ENCODE peak calls at places on chromosomes 7 and 10, in seven cellular contexts. H is AG09309, M is cardiac fibroblast, U is astrocyte of the spinal cord, T is epithelial cell of esophagus, A is OCI-LY7, Y is heart left ventricle. C is an unnamed sample.

GRCh38 chr10:17861760-17862159 is 52.6 kb downstream of the MRC1 start:
- DNase-seq in H (no peak), M (no peak), U (no peak), T (no peak), A (no peak), Y (no peak), C (no peak)

GRCh38 chr10:10317151-10317550 is 700.5 kb upstream of the CELF2 start:
- DNase-seq in H (no peak), M (no peak), U (no peak), T (peak), A (no peak), Y (no peak), C (no peak)

GRCh38 chr7:1358376-1359050 is 100.8 kb downstream of the MICALL2 start:
- DNase-seq in H (no peak), M (no peak), U (no peak), T (no peak), A (no peak), Y (peak), C (no peak)

GRCh38 chr10:103602028-103602851 is 108.7 kb downstream of the NEURL1 start:
- DNase-seq in H (no peak), M (no peak), U (no peak), T (no peak), A (no peak), Y (no peak), C (no peak)

GRCh38 chr7:53113424-53113823 is 78.0 kb downstream of the POM121L12 start:
- DNase-seq in H (no peak), M (no peak), U (no peak), T (no peak), A (no peak), Y (no peak), C (no peak)

GRCh38 chr10:1434202-1434601 is 303.1 kb downstream of the ADARB2 start:
- DNase-seq in H (no peak), M (no peak), U (no peak), T (no peak), A (no peak), Y (no peak), C (no peak)

GRCh38 chr7:23918856-23919255 is 208.8 kb downstream of the STK31 start:
- DNase-seq in H (no peak), M (peak), U (peak), T (no peak), A (no peak), Y (no peak), C (no peak)

GRCh38 chr7:137443616-137444015 is 100.1 kb upstream of the PTN start:
- DNase-seq in H (peak), M (peak), U (peak), T (peak), A (no peak), Y (no peak), C (peak)

GRCh38 chr10:113183543-113183942 is 233.5 kb downstream of the TCF7L2 start:
- DNase-seq in H (no peak), M (no peak), U (no peak), T (no peak), A (no peak), Y (no peak), C (no peak)

GRCh38 chr7:152862842-152863241 is 103.3 kb downstream of the ACTR3B start:
- DNase-seq in H (no peak), M (no peak), U (no peak), T (no peak), A (no peak), Y (no peak), C (no peak)

GRCh38 chr10:126423779-126424491 is 35.7 kb upstream of the ADAM12 start:
- DNase-seq in H (no peak), M (no peak), U (no peak), T (no peak), A (no peak), Y (no peak), C (no peak)

GRCh38 chr7:135236727-135237126 is 3.1 kb downstream of the STRA8 start:
- DNase-seq in H (no peak), M (no peak), U (no peak), T (no peak), A (peak), Y (no peak), C (no peak)

GRCh38 chr7:23012797-23013714 is 874 bp downstream of the HYCC1 start:
- DNase-seq in H (no peak), M (no peak), U (peak), T (peak), A (peak), Y (peak), C (peak)

GRCh38 chr7:45653209-45653907 is 79.2 kb downstream of the ADCY1 start:
- DNase-seq in H (no peak), M (no peak), U (no peak), T (no peak), A (no peak), Y (no peak), C (no peak)

GRCh38 chr7:25752967-25753791 is 398.8 kb upstream of the NFE2L3 start:
- DNase-seq in H (no peak), M (no peak), U (no peak), T (peak), A (no peak), Y (no peak), C (peak)

GRCh38 chr7:1197997-1198632 is 34.6 kb upstream of the UNCX start:
- DNase-seq in H (peak), M (peak), U (peak), T (peak), A (no peak), Y (no peak), C (peak)

GRCh38 chr7:91062713-91063112 is 201.5 kb upstream of the FZD1 start:
- DNase-seq in H (no peak), M (no peak), U (no peak), T (no peak), A (no peak), Y (no peak), C (no peak)

GRCh38 chr7:129841465-129841864 is 111.3 kb downstream of the UBE2H start:
- DNase-seq in H (no peak), M (no peak), U (no peak), T (no peak), A (no peak), Y (no peak), C (peak)

GRCh38 chr10:114876169-114876568 is 54.6 kb downstream of the FHIP2A start:
- DNase-seq in H (no peak), M (no peak), U (no peak), T (no peak), A (no peak), Y (no peak), C (peak)

GRCh38 chr7:50431316-50431715 is 18.8 kb downstream of the FIGNL1 start:
- DNase-seq in H (no peak), M (no peak), U (no peak), T (no peak), A (no peak), Y (no peak), C (no peak)

GRCh38 chr10:126110434-126110833 is 214.1 kb downstream of the FANK1 start:
- DNase-seq in H (peak), M (peak), U (peak), T (peak), A (no peak), Y (no peak), C (peak)

GRCh38 chr10:21169271-21169670 is 272.2 kb upstream of the NEBL start:
- DNase-seq in H (no peak), M (no peak), U (no peak), T (no peak), A (no peak), Y (no peak), C (no peak)

GRCh38 chr7:144497296-144497695 is 93.8 kb upstream of the NOBOX start:
- DNase-seq in H (no peak), M (no peak), U (no peak), T (peak), A (no peak), Y (no peak), C (no peak)

GRCh38 chr7:47449810-47450586 is 131.9 kb downstream of the TNS3 start:
- DNase-seq in H (peak), M (peak), U (peak), T (no peak), A (no peak), Y (no peak), C (no peak)

DNA sequence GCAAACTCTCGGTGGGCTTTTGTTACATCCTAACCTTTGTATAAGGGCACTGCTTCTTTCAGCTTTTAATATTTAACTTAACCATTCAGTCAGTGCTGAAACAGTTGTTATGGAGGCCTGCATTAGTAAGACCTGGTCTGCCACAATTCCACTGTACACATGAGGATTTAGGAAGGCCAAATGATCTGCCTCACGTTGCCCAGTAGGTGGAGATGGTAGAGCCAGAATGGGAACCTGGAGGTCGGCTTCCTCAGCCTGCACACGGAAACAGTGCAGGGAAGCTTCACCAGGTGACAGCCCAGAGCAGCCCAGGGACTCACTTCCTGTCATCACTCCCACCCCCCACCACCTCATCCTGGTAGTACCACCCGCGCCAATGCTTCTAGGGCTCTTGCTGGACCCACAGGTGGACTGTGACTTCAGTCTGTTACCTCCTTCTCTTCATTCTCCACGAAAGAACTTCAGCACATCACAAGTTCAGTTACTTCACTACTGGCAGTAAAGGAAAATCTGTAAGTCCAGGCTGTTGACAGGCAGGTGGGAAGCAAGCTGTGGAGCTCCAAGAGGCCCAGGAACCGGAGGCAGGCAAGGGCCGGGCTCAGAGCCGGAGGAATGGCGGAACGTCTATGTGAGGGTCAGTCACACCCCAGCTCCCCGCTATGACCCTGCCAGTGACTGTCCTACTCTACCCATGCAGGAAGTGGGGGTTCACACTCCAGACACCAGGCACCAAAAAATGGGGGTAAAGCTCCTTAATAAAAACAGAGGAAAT is 480.3 kb upstream of the C7orf33 start:
- DNase-seq in H (no peak), M (peak), U (no peak), T (no peak), A (no peak), Y (no peak), C (peak)
- TF ChIP-seq CTCF in H (no peak), M (no peak), U (no peak), T (no peak), A (no peak), Y (peak), C (no peak)

DNA sequence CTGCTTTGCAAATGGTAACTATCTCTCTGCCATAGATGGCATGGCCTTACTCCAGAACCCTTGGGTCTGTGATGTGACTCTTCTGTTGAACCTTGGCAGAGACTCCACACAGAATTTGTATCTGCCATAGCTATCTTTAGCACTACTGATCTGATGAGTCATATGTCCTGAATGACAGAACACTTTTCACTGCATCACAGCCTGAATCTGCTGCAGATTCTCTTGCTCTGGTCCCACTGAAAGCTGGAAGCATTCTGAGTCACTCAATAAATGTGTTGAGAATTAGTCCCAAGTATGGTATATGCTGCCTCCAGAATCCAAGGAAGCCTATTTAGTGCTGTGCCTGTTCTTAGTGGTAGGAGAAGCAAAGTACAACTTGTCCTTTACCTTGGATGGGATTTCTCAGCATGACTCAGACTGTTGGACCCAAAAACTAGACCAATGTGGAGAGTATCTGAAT is 39.5 kb upstream of the ANKRD1 start:
- DNase-seq in H (peak), M (peak), U (peak), T (peak), A (no peak), Y (no peak), C (peak)
- TF ChIP-seq CTCF in H (no peak), M (no peak), U (no peak), T (no peak), A (no peak), Y (no peak), C (no peak)

GRCh38 chr7:19932549-19933249 is 159.3 kb upstream of the TMEM196 start:
- DNase-seq in H (no peak), M (no peak), U (no peak), T (no peak), A (no peak), Y (no peak), C (no peak)
- TF ChIP-seq CTCF in H (no peak), M (no peak), U (no peak), T (no peak), A (no peak), Y (no peak), C (no peak)

DNA sequence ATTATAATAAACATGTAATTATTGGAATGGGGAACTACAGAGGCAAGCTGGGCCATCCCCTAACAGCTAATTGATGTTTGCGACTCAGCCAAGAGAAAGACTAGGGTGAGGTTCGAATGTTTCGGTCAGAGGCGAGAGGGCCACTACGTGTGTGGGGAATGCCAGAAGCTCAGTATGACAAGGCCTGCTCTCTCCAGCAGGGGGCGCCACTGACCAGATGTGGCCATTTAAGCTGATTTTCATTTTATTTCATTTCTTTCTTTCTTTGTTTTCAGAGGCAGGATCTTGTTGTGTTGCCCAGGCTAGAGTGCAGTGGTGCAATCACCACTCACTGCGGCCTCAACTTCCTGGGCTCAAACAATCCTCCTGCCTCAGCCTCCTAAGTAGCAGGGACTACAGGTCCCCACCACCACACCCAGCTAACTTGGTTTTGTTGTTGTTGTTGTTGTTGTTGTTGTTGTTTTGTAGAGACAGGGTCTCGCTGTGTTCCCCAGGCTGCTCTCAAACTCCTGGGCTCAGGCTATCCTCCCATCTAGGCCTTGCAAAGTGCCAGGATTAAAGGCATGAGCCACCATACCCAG is 38.1 kb downstream of the TMEM130 start:
- DNase-seq in H (no peak), M (peak), U (peak), T (no peak), A (peak), Y (no peak), C (peak)
- TF ChIP-seq CTCF in H (peak), M (peak), U (peak), T (peak), A (peak), Y (peak), C (peak)

GRCh38 chr10:130336612-130337304 is 200.6 kb downstream of the GLRX3 start:
- DNase-seq in H (no peak), M (no peak), U (no peak), T (no peak), A (no peak), Y (no peak), C (no peak)
- TF ChIP-seq CTCF in H (no peak), M (no peak), U (no peak), T (no peak), A (no peak), Y (no peak), C (no peak)

GRCh38 chr10:15144788-15145187 is 23.7 kb downstream of the NMT2 start:
- DNase-seq in H (no peak), M (no peak), U (peak), T (no peak), A (no peak), Y (no peak), C (no peak)

GRCh38 chr10:15149042-15149771 is 19.3 kb downstream of the NMT2 start:
- DNase-seq in H (no peak), M (no peak), U (no peak), T (no peak), A (no peak), Y (no peak), C (no peak)

GRCh38 chr10:15150563-15150962 is 17.9 kb downstream of the NMT2 start:
- DNase-seq in H (no peak), M (no peak), U (no peak), T (no peak), A (no peak), Y (no peak), C (no peak)

GRCh38 chr10:15147594-15148392 is 20.7 kb downstream of the NMT2 start:
- DNase-seq in H (no peak), M (no peak), U (no peak), T (no peak), A (no peak), Y (no peak), C (no peak)

DNA sequence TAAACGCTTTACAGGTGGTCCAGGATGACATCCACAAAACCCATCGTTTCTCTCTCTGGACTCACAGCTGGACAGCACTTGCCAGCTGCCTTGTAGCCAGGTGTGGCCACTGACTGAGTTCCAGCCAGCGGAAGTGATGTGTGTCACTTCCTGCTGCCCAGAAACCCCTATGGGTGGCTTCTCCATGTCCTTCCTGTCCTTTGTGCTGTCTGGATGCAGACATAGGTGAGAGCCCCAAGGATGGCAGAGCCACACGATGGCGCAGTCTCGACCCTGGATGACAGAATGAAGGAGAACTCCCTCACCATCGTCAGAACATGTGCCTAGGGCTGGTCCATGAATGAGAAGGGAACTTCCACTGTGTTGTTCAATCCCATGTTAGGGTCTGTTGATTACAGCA is 22.1 kb downstream of the NMT2 start:
- DNase-seq in H (no peak), M (no peak), U (no peak), T (no peak), A (no peak), Y (no peak), C (no peak)
- TF ChIP-seq CTCF in H (no peak), M (no peak), U (no peak), T (no peak), A (no peak), Y (no peak), C (no peak)

GRCh38 chr7:140004672-140005071 is 58.1 kb downstream of the PARP12 start:
- DNase-seq in H (no peak), M (no peak), U (no peak), T (no peak), A (no peak), Y (no peak), C (no peak)

GRCh38 chr7:140007051-140007690 is 55.6 kb downstream of the PARP12 start:
- DNase-seq in H (no peak), M (no peak), U (no peak), T (no peak), A (no peak), Y (no peak), C (no peak)

GRCh38 chr7:140006600-140006999 is 56.2 kb downstream of the PARP12 start:
- DNase-seq in H (no peak), M (no peak), U (no peak), T (no peak), A (no peak), Y (no peak), C (no peak)

GRCh38 chr7:140005341-140005740 is 57.4 kb downstream of the PARP12 start:
- DNase-seq in H (no peak), M (no peak), U (no peak), T (no peak), A (no peak), Y (no peak), C (no peak)

GRCh38 chr7:140005754-140006503 is 56.8 kb downstream of the PARP12 start:
- DNase-seq in H (no peak), M (peak), U (no peak), T (peak), A (no peak), Y (peak), C (no peak)
- TF ChIP-seq CTCF in H (peak), M (peak), U (peak), T (peak), A (peak), Y (no peak), C (no peak)

GRCh38 chr7:148607151-148607661 is 16.6 kb downstream of the C7orf33 start:
- DNase-seq in H (no peak), M (no peak), U (no peak), T (no peak), A (no peak), Y (no peak), C (no peak)
- TF ChIP-seq CTCF in H (no peak), M (no peak), U (no peak), T (no peak), A (no peak), Y (no peak), C (no peak)

GRCh38 chr10:79938728-79939380 is 10.1 kb downstream of the SFTPD start:
- DNase-seq in H (no peak), M (no peak), U (no peak), T (no peak), A (peak), Y (peak), C (no peak)

GRCh38 chr10:79936625-79937255 is 12.2 kb downstream of the SFTPD start:
- DNase-seq in H (no peak), M (no peak), U (no peak), T (no peak), A (no peak), Y (no peak), C (no peak)

GRCh38 chr10:79939969-79940368 is 8.9 kb downstream of the SFTPD start:
- DNase-seq in H (no peak), M (no peak), U (no peak), T (no peak), A (no peak), Y (no peak), C (no peak)

GRCh38 chr10:79937256-79937635 is 11.7 kb downstream of the SFTPD start:
- DNase-seq in H (no peak), M (no peak), U (no peak), T (no peak), A (no peak), Y (no peak), C (no peak)

DNA sequence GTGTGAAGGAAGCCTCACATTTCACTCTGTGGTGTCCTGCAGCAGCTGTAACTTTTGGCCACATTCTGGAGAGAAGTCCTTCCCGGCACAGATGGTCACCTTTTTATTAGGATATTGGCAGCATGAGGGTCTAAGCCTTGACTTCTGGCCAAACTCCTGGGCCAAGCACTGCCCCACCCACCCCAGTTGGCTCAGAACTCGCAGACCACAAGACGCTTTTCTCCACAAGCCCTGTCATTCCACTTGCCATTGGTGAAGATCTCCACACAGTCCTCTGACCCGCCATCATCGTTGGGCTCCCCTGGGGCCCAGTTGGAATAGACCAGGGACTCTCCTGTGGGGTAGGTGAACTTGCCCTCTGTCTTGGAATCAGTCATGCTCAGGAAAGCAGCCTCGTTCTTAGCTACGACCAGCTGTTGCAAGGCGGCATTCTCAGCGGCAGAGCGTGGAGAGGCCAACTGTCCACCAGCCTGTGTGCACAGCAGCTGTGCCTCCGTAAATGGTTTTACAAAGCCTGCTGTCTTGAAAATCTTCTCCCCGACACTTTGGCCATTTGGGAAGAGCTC is 11.2 kb downstream of the SFTPD start:
- DNase-seq in H (no peak), M (no peak), U (no peak), T (no peak), A (no peak), Y (no peak), C (no peak)
- TF ChIP-seq CTCF in H (no peak), M (no peak), U (no peak), T (no peak), A (no peak), Y (no peak), C (no peak)